ENCODE peak calls at places on chromosomes 4 and X, in nine cellular contexts. S is neural progenitor cell, X is psoas muscle, A is RWPE2, E is lung, F is IMR-90, L is hepatocyte, O is fibroblast of lung, Y is esophagus squamous epithelium. U is an unnamed sample. For H3K4me1, the result is how much of the 10 kb centered on the place peaks cover.

GRCh38 chr4:112213091-112213490 is 18.5 kb upstream of the AP1AR start:
- DNase-seq in X (no peak), F (no peak), Y (no peak), L (peak), A (no peak), O (no peak), E (no peak), S (no peak), U (no peak)

GRCh38 chr4:73583661-73584060 is 36.6 kb downstream of the RASSF6 start:
- DNase-seq in L (no peak), F (no peak), A (no peak), E (no peak), Y (no peak), X (no peak), O (no peak), S (no peak), U (no peak)

GRCh38 chr4:55795342-55795741 is 24.2 kb upstream of the EXOC1L start:
- DNase-seq in E (no peak), O (no peak), F (no peak), L (no peak), X (no peak), S (no peak), A (no peak), Y (no peak), U (no peak)

GRCh38 chr4:21947768-21948346 is 715 bp downstream of the KCNIP4 start:
- DNase-seq in O (no peak), F (no peak), Y (no peak), L (no peak), X (no peak), S (no peak), A (no peak), E (no peak), U (no peak)

GRCh38 chrX:11509786-11510185 is 155.9 kb downstream of the ARHGAP6 start:
- DNase-seq in F (peak), Y (no peak), O (peak), X (no peak), S (no peak), A (no peak), L (peak), E (no peak), U (no peak)

GRCh38 chrX:39653656-39654055 is 444.1 kb downstream of the BCOR start:
- DNase-seq in A (no peak), X (no peak), Y (no peak), L (no peak), O (no peak), F (no peak), E (no peak), S (peak), U (peak)

GRCh38 chr4:110897779-110898178 is 274.9 kb upstream of the PITX2 start:
- DNase-seq in Y (no peak), A (no peak), O (no peak), X (no peak), F (no peak), E (no peak), L (no peak), S (peak), U (no peak)

GRCh38 chr4:108118505-108118904 is 50.2 kb downstream of the LEF1 start:
- DNase-seq in O (no peak), Y (no peak), S (no peak), F (no peak), E (no peak), L (peak), X (no peak), A (no peak), U (no peak)

GRCh38 chr4:55549888-55550287 is 3.2 kb upstream of the CLOCK start:
- DNase-seq in X (no peak), Y (no peak), E (no peak), L (peak), A (no peak), S (no peak), F (peak), O (peak), U (no peak)

GRCh38 chr4:106618920-106619319 is 250.3 kb upstream of the GIMD1 start:
- DNase-seq in O (no peak), A (no peak), L (no peak), F (no peak), X (no peak), Y (no peak), E (no peak), S (no peak), U (no peak)

GRCh38 chr4:57442834-57443291 is 332.7 kb upstream of the IGFBP7 start:
- DNase-seq in F (peak), S (peak), X (no peak), E (no peak), L (peak), A (no peak), Y (no peak), O (peak), U (peak)

GRCh38 chr4:25439913-25440477 is 62.9 kb downstream of the ANAPC4 start:
- DNase-seq in A (no peak), E (peak), Y (no peak), O (peak), L (peak), X (no peak), F (peak), S (peak), U (peak)

GRCh38 chr4:156101571-156101970 is 147.9 kb upstream of the CTSO start:
- DNase-seq in Y (no peak), O (peak), A (no peak), E (no peak), F (peak), X (no peak), S (no peak), L (no peak), U (no peak)

GRCh38 chr4:152850377-152850776 is 70.6 kb downstream of the ARFIP1 start:
- DNase-seq in S (peak), O (peak), Y (peak), L (peak), F (peak), X (peak), A (no peak), E (peak), U (peak)

GRCh38 chr4:153137677-153138630 is 66.3 kb upstream of the TRIM2 start:
- DNase-seq in O (no peak), F (no peak), Y (no peak), E (no peak), X (no peak), S (no peak), L (no peak), A (peak), U (no peak)

GRCh38 chr4:146343199-146343598 is 128.9 kb downstream of the REELD1 start:
- DNase-seq in X (no peak), Y (no peak), S (no peak), A (no peak), F (no peak), E (no peak), L (no peak), O (no peak), U (no peak)

GRCh38 chr4:164731827-164732474 is 22.0 kb upstream of the SMIM31 start:
- DNase-seq in Y (no peak), O (peak), F (peak), S (peak), X (no peak), E (no peak), A (no peak), L (peak), U (peak)

GRCh38 chrX:151870603-151871002 is 42.1 kb upstream of the MAGEA4 start:
- DNase-seq in S (no peak), A (no peak), Y (no peak), F (peak), E (no peak), X (no peak), O (peak), L (no peak), U (peak)

GRCh38 chrX:36897690-36898089 is 110.5 kb upstream of the FAM47C start:
- DNase-seq in A (no peak), L (no peak), S (no peak), Y (no peak), O (no peak), E (no peak), F (no peak), X (no peak), U (no peak)

GRCh38 chr4:90950385-90950841 is 823.2 kb downstream of the CCSER1 start:
- DNase-seq in S (no peak), E (no peak), F (no peak), X (no peak), A (no peak), O (peak), Y (no peak), L (peak), U (peak)

GRCh38 chrX:155779831-155780230 is 101.3 kb upstream of the VAMP7 start:
- DNase-seq in F (no peak), O (no peak), X (no peak), S (no peak), A (no peak), L (no peak), Y (no peak), E (no peak), U (no peak)

GRCh38 chr4:526189-526909 is 27.3 kb downstream of the PIGG start:
- DNase-seq in A (no peak), L (no peak), S (no peak), O (no peak), F (no peak), X (no peak), E (no peak), Y (no peak), U (no peak)

GRCh38 chr4:99447513-99447912 is 12.4 kb upstream of the ADH7 start:
- DNase-seq in X (no peak), E (no peak), O (no peak), Y (no peak), L (no peak), S (no peak), F (no peak), A (no peak), U (no peak)

GRCh38 chr4:158253350-158253980 is 43.2 kb downstream of the TMEM144 start:
- DNase-seq in F (peak), O (peak), E (no peak), A (no peak), X (no peak), Y (no peak), S (peak), L (peak), U (peak)

GRCh38 chrX:40202456-40202855 is 104.7 kb upstream of the BCOR start:
- DNase-seq in L (no peak), X (no peak), Y (no peak), F (no peak), O (no peak), A (no peak), E (no peak), S (no peak), U (no peak)

GRCh38 chr4:23866450-23866849 is 23.4 kb downstream of the PPARGC1A start:
- DNase-seq in F (no peak), Y (no peak), X (no peak), A (no peak), O (no peak), E (no peak), S (no peak), L (no peak), U (no peak)

GRCh38 chr4:59535541-59535940 is 1664.6 kb upstream of the ADGRL3 start:
- DNase-seq in E (no peak), O (no peak), L (no peak), F (no peak), A (no peak), X (no peak), S (no peak), Y (no peak), U (no peak)

GRCh38 chrX:49308604-49309269 is 5.3 kb downstream of the GAGE10 start:
- DNase-seq in L (no peak), X (no peak), F (no peak), E (no peak), Y (no peak), A (no peak), S (no peak), O (peak), U (peak)

GRCh38 chrX:153983321-153983729 is 10.8 kb downstream of the TMEM187 start:
- DNase-seq in O (no peak), L (no peak), S (no peak), Y (no peak), E (no peak), X (no peak), F (no peak), A (no peak), U (no peak)

GRCh38 chr4:142817442-142817841 is 28.7 kb downstream of the INPP4B start:
- DNase-seq in Y (no peak), L (no peak), O (peak), E (no peak), F (peak), S (peak), A (peak), X (peak), U (peak)
- H3K4me1 ChIP-seq in Y (under half), L (under half), O (under half), E (under half), F (under half), S (under half), A (under half), X (under half), U (under half)

GRCh38 chrX:139936259-139936658 is 3.4 kb upstream of the ATP11C start:
- DNase-seq in F (no peak), L (no peak), A (no peak), O (no peak), X (no peak), E (no peak), Y (no peak), S (no peak), U (no peak)
- TF ChIP-seq CTCF in F (no peak), L (no peak), A (no peak), O (no peak), X (no peak), E (no peak), Y (no peak), S (peak), U (no peak)

GRCh38 chrX:20029728-20030127 is 38.9 kb upstream of the BCLAF3 start:
- DNase-seq in A (no peak), X (no peak), S (no peak), F (no peak), O (no peak), Y (no peak), L (peak), E (no peak), U (no peak)
- H3K4me3 ChIP-seq in A (no peak), X (no peak), S (no peak), F (no peak), O (no peak), Y (no peak), L (no peak), E (no peak), U (no peak)

DNA sequence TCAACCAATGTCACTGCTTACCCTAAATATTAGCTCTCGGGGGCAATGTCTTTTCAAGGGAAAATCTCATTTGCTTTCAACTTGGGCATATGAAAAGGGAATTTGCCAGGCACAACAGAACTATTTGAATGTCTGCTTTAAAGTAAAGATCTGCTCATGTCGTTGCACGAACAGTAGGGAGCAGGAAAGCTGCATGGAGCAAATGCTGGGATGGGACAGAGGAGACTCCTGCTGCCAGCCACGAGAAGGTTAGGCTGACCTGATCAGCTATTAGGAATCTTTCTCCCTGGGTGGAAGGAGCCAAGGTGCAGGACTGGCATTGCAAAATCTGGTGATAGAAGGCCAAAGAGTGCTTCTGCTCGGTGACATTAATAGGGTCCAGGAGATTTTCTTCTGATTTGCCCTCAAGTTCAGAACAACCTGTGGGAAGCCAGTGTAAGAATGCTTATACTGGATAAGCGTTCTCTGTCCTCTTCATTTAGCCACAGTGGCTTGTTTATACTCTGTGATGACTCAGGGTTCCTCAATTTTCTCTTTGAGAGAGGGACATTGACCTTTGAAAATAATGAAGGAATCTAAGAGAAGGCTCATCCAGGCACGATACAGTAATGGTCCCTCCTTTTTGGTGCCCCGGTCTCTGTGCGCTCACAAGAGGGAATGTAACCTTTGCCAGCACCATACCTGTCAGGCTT is 22.9 kb downstream of the FHL1 start:
- DNase-seq in F (peak), A (no peak), O (peak), S (no peak), Y (no peak), L (peak), E (no peak), X (no peak), U (peak)
- H3K4me1 ChIP-seq in F (under half), A (under half), O (under half), S (under half), Y (under half), L (under half), E (under half), X (under half), U (under half)

U was measured in cardiac muscle cell.